ENCODE peak calls at places on chromosomes 13 and 19, in five cellular contexts. F, L, K, Y and W are unnamed samples.
A peak's percentile ranks its signal among the peaks of the same experiment; 100 is the strongest.

GRCh38 chr19:35377656-35378055 is 6.8 kb downstream of the GPR42 start:
- DNase-seq in F (no peak), L (no peak), K (no peak), Y (no peak), W (no peak)

GRCh38 chr13:99355267-99356215 is 48.3 kb upstream of the GPR183 start:
- DNase-seq in F (no peak), L (no peak), K (no peak), Y (no peak), W (no peak)

GRCh38 chr13:47184311-47184710 is 287.5 kb upstream of the HTR2A start:
- DNase-seq in F (no peak), L (no peak), K (no peak), Y (no peak), W (no peak)

GRCh38 chr13:75432811-75433244 is 49.1 kb downstream of the TBC1D4 start:
- DNase-seq in F (no peak), L (no peak), K (no peak), Y (no peak), W (no peak)

GRCh38 chr19:10013316-10013715 is at the start of gene RDH8:
- DNase-seq in F (no peak), L (no peak), K (no peak), Y (no peak), W (no peak)

GRCh38 chr13:109154146-109154545 is 524.7 kb downstream of the MYO16 start:
- DNase-seq in F (no peak), L (no peak), K (peak; percentile 54), Y (no peak), W (no peak)

GRCh38 chr19:11286312-11286974 is 9.5 kb upstream of the TSPAN16 start:
- DNase-seq in F (no peak), L (no peak), K (no peak), Y (peak; percentile 19), W (no peak)

GRCh38 chr13:35854286-35854685 is 276.9 kb downstream of the DCLK1 start:
- DNase-seq in F (no peak), L (no peak), K (no peak), Y (no peak), W (no peak)

GRCh38 chr13:113650731-113651148 is 7.3 kb downstream of the ATP4B start:
- DNase-seq in F (peak; percentile 32), L (no peak), K (no peak), Y (no peak), W (no peak)

GRCh38 chr19:46975918-46976782 is 43.5 kb upstream of the NPAS1 start:
- DNase-seq in F (peak; percentile 84), L (no peak), K (peak; percentile 58), Y (peak; percentile 96), W (peak; percentile 68)

GRCh38 chr13:29508130-29508873 is 87.2 kb downstream of the SLC7A1 start:
- DNase-seq in F (peak; percentile 94), L (no peak), K (peak; percentile 69), Y (peak; percentile 85), W (peak; percentile 78)

GRCh38 chr19:38288127-38288855 is 15.8 kb upstream of the C19orf33 start:
- DNase-seq in F (no peak), L (no peak), K (no peak), Y (no peak), W (no peak)

DNA sequence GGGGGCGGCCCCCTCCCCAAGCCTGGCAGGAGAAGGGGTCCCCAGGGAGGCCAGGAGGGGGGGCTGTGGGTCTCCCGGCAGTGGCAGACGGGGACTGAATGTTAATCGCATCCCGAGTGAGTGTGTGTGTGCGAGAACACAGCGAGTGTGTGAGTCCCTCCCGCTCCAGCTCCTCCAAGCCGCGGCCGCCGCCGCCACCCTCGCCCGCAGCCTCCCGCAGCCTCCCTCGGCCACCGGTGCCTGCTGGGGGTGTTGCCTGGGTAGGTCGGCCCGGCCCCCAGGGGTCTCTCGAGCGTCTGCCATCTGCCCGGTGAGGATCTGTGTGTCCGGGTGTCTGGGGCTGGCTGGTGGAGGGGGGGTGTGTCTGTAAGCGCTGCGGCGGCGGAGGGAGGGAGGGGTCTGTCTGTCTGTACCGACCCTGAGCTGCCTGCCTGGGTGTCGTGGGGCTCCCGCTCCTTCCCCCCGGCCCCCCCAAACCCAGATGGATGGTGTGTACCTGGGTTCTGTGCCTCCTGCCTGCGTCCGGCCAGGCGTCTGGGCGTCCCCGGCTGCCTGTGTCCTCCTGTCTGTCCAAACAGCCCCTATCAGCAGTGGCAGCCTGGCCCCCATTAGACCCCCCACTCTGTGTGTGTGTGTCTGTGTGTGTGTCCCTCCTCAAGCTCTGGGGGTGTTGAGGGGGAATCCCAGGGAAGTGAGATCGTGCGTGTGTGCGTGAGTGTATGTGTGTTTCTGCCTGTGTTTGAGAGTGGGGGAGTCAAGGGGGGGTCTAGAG is at the start of gene GRIN2D:
- DNase-seq in F (peak; percentile 71), L (no peak), K (peak; percentile 68), Y (peak; percentile 24), W (peak; percentile 57)
- H3K4me3 ChIP-seq in F (no peak within 1 kb of the TSS), L (peak within 1 kb of the TSS; percentile 16), K (peak within 1 kb of the TSS; percentile 45), Y (peak within 1 kb of the TSS; percentile 21), W (peak within 1 kb of the TSS; percentile 36)

GRCh38 chr19:52296773-52297600 is at the start of gene ZNF480:
- DNase-seq in F (peak; percentile 95), L (peak; percentile 42), K (peak; percentile 82), Y (peak; percentile 75), W (peak; percentile 74)
- TF ChIP-seq CTCF in F (no peak), L (peak; percentile 35), K (no peak), Y (no peak), W (no peak)

GRCh38 chr19:51020988-51021651 is 1.6 kb upstream of the KLK10 start:
- DNase-seq in F (no peak), L (no peak), K (peak; percentile 70), Y (peak; percentile 25), W (no peak)

GRCh38 chr19:51015691-51016267 is 3.7 kb downstream of the KLK10 start:
- DNase-seq in F (no peak), L (no peak), K (no peak), Y (no peak), W (no peak)

GRCh38 chr19:51019544-51019925 is at the start of gene KLK10:
- DNase-seq in F (no peak), L (no peak), K (no peak), Y (no peak), W (no peak)

GRCh38 chr19:51016798-51017683 is 2.5 kb downstream of the KLK10 start:
- DNase-seq in F (peak; percentile 88), L (no peak), K (peak; percentile 87), Y (no peak), W (peak; percentile 52)

GRCh38 chr19:51018745-51019543 is 565 bp downstream of the KLK10 start:
- DNase-seq in F (no peak), L (no peak), K (no peak), Y (no peak), W (no peak)
- H3K4me3 ChIP-seq in F (no peak overlapping the region), L (peak overlapping the region; percentile 60), K (peak overlapping the region; percentile 49), Y (no peak overlapping the region), W (peak overlapping the region; percentile 17)

DNA sequence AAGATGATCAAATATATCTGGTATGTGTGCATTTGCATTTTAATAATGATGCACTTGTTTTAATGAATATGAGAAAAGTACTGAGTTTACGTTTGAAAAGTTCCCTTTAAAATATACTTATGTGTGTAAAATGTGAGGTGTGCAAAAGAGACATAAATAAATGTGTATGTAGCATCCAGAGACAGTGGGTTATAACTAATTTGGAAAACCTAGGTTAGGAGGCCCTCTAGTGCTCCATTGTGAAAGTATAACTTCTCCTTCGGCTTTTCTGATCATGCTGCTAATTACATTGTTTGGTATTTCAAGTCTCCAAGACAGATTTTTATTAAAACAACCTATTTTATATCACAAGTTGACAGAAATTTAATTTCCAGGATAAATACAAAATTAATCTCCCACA is 30.1 kb downstream of the SCEL start:
- DNase-seq in F (no peak), L (no peak), K (peak; percentile 38), Y (peak; percentile 53), W (no peak)
- TF ChIP-seq CTCF in F (no peak), L (peak; percentile 54), K (peak; percentile 60), Y (peak; percentile 61), W (peak; percentile 59)

GRCh38 chr19:18593367-18594095 is 4.9 kb downstream of the REX1BD start:
- DNase-seq in F (no peak), L (no peak), K (no peak), Y (no peak), W (no peak)
- H3K4me3 ChIP-seq in F (peak overlapping the region; percentile 19), L (peak overlapping the region; percentile 42), K (peak overlapping the region; percentile 29), Y (peak overlapping the region; percentile 7), W (peak overlapping the region; percentile 42)

DNA sequence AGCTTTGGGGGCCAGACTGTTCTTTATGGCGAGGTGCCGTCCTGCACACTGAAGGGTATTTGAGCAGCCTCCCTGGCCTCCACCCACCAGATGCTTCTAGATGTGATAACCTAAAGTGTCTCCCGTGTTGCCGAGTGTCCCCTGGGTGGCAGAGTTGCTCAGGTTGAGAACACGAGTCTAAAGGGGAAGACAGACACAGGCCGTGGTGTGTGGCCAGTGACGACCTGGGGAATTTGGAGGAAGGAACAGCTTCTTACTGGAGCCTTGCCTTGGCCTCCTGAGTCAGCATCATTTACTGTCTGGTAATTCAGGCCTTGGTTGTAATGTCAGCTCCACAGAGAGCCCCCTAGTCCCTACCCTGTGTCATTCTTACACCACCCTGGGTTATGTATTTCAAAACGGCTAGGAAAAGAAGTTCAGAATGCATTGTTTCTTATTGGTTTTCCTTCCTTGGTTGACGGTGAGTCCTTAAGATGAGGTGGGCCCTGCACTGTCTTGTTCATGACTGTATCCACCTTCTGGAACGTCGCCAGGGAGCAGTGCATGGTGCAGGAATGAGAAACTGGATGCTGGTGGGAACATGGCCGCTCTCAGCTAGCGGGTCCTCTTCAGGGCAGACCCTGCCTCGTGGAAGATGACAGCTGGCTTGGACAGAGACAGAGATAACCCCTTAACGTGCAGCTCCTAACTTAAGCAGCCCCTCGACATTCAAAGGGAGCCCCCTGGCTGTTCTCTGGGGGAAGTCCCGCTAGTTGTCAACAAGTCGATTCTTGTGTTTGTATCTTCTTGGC is 7.1 kb downstream of the SIN3B start:
- DNase-seq in F (no peak), L (no peak), K (no peak), Y (no peak), W (no peak)
- TF ChIP-seq CTCF in F (no peak), L (no peak), K (no peak), Y (peak; percentile 24), W (no peak)